ENCODE peak calls at places on chromosome 7, in four cellular contexts. Q is prostate gland, X is NCI-H510A, I is GOT3. H is an unnamed sample.

GRCh38 chr7:1229956-1230355 is 2.7 kb upstream of the UNCX start:
- DNase-seq in Q (no peak), X (no peak), I (no peak), H (no peak)

GRCh38 chr7:80900583-80901576 is 18.0 kb downstream of the SEMA3C start:
- DNase-seq in Q (no peak), X (no peak), I (no peak), H (no peak)

GRCh38 chr7:77651544-77652162 is 44.6 kb upstream of the RSBN1L start:
- DNase-seq in Q (no peak), X (no peak), I (no peak), H (no peak)

GRCh38 chr7:33720870-33721269 is 184.5 kb upstream of the BMPER start:
- DNase-seq in Q (no peak), X (no peak), I (no peak), H (no peak)

GRCh38 chr7:115844857-115845256 is 185.7 kb downstream of the TFEC start:
- DNase-seq in Q (no peak), X (no peak), I (no peak), H (no peak)

GRCh38 chr7:133562617-133563016 is 309.7 kb downstream of the EXOC4 start:
- DNase-seq in Q (no peak), X (no peak), I (no peak), H (no peak)

GRCh38 chr7:100692578-100692961 is 1.5 kb downstream of the GIGYF1 start:
- DNase-seq in Q (no peak), X (no peak), I (no peak), H (no peak)

GRCh38 chr7:108294595-108294994 is 161.6 kb downstream of the NRCAM start:
- DNase-seq in Q (no peak), X (no peak), I (no peak), H (no peak)

GRCh38 chr7:99005776-99006175 is 127.4 kb downstream of the TRRAP start:
- DNase-seq in Q (no peak), X (no peak), I (no peak), H (no peak)

GRCh38 chr7:80665526-80665925 is 27.1 kb downstream of the CD36 start:
- DNase-seq in Q (no peak), X (no peak), I (no peak), H (no peak)

GRCh38 chr7:26508481-26508880 is 216.8 kb downstream of the SNX10 start:
- DNase-seq in Q (no peak), X (peak), I (no peak), H (peak)

GRCh38 chr7:157775560-157776332 is 438.9 kb downstream of the DNAJB6 start:
- DNase-seq in Q (no peak), X (no peak), I (no peak), H (no peak)

GRCh38 chr7:71652551-71652950 is 520.6 kb downstream of the GALNT17 start:
- DNase-seq in Q (no peak), X (no peak), I (no peak), H (no peak)

GRCh38 chr7:120991133-120991532 is 2.6 kb downstream of the CPED1 start:
- DNase-seq in Q (no peak), X (no peak), I (no peak), H (no peak)

GRCh38 chr7:53350241-53350640 is 314.8 kb downstream of the POM121L12 start:
- DNase-seq in Q (no peak), X (no peak), I (no peak), H (no peak)

GRCh38 chr7:156127166-156128134 is 315.2 kb upstream of the SHH start:
- DNase-seq in Q (no peak), X (no peak), I (no peak), H (no peak)

H was measured in NCI-H2107.